ENCODE peak calls at places on chromosomes 5 and 9, in seven cellular contexts. V is WTC11, G is PC-9, Q is CD14-positive monocyte, B is mucosa of descending colon, F is progenitor cell of endocrine pancreas, S is keratinocyte. L is an unnamed sample.

GRCh38 chr5:417765-418559 is 25.0 kb upstream of the EXOC3 start:
- DNase-seq in F (no peak), Q (no peak), S (no peak), G (no peak), V (no peak), B (no peak), L (no peak)

GRCh38 chr9:34246453-34246852 is 67.6 kb downstream of the UBAP1 start:
- DNase-seq in F (no peak), Q (no peak), S (no peak), B (no peak), V (no peak), G (no peak), L (no peak)

GRCh38 chr9:112554516-112554915 is 67.9 kb downstream of the KIAA1958 start:
- DNase-seq in Q (no peak), V (no peak), S (no peak), B (no peak), G (no peak), F (no peak), L (no peak)

GRCh38 chr5:120449501-120449900 is 14.6 kb upstream of the PRR16 start:
- DNase-seq in S (no peak), V (no peak), F (no peak), B (no peak), G (no peak), Q (no peak), L (no peak)

GRCh38 chr9:69637801-69638200 is 34.4 kb downstream of the APBA1 start:
- DNase-seq in G (peak; percentile 40), B (no peak), Q (no peak), F (no peak), S (peak; percentile 53), V (no peak), L (no peak)

GRCh38 chr9:109036744-109037680 is 23.7 kb upstream of the CTNNAL1 start:
- DNase-seq in S (no peak), G (peak; percentile 50), V (no peak), F (no peak), B (no peak), Q (no peak), L (no peak)

GRCh38 chr5:88979244-88979643 is 96.3 kb upstream of the MEF2C start:
- DNase-seq in B (no peak), G (no peak), Q (no peak), V (no peak), F (no peak), S (no peak), L (no peak)

GRCh38 chr5:78806544-78806943 is 158.0 kb upstream of the LHFPL2 start:
- DNase-seq in G (peak; percentile 79), V (no peak), B (no peak), F (no peak), Q (no peak), S (peak; percentile 59), L (no peak)

GRCh38 chr9:134917431-134918373 is at the start of gene FCN1:
- DNase-seq in Q (peak; percentile 72), F (no peak), S (no peak), G (no peak), V (no peak), B (no peak), L (no peak)

GRCh38 chr5:157366741-157367684 is 93.0 kb upstream of the NIPAL4 start:
- DNase-seq in F (no peak), G (no peak), B (no peak), V (peak; percentile 33), S (no peak), Q (no peak), L (no peak)

GRCh38 chr5:33690736-33691135 is 201.1 kb downstream of the ADAMTS12 start:
- DNase-seq in F (no peak), B (no peak), V (no peak), G (no peak), Q (no peak), S (no peak), L (no peak)

GRCh38 chr9:132409828-132410528 is at the start of gene CFAP77:
- DNase-seq in V (peak; percentile 71), G (no peak), F (peak; percentile 31), B (peak; percentile 38), S (no peak), Q (peak; percentile 53), L (peak; percentile 30)

GRCh38 chr9:96255698-96256097 is 46.3 kb downstream of the HSD17B3 start:
- DNase-seq in Q (no peak), V (no peak), G (no peak), F (no peak), S (no peak), B (no peak), L (no peak)

GRCh38 chr5:30994170-30994569 is 199.3 kb upstream of the CDH6 start:
- DNase-seq in F (no peak), B (no peak), S (no peak), Q (no peak), V (no peak), G (no peak), L (no peak)

GRCh38 chr5:53073349-53073748 is 36.2 kb downstream of the MOCS2 start:
- DNase-seq in F (no peak), V (no peak), Q (no peak), S (no peak), B (no peak), G (no peak), L (no peak)

GRCh38 chr9:16368425-16369087 is 501.9 kb downstream of the BNC2 start:
- DNase-seq in Q (no peak), B (no peak), S (no peak), V (no peak), F (no peak), G (peak; percentile 87), L (no peak)

GRCh38 chr9:115157245-115157674 is 39.3 kb upstream of the TNC start:
- DNase-seq in S (peak; percentile 49), G (peak; percentile 84), V (no peak), B (no peak), F (no peak), Q (no peak), L (no peak)

GRCh38 chr5:98299435-98299834 is 474.0 kb upstream of the RGMB start:
- DNase-seq in B (no peak), S (no peak), F (no peak), Q (no peak), G (no peak), V (no peak), L (no peak)

GRCh38 chr5:167573274-167574127 is 717.9 kb upstream of the WWC1 start:
- DNase-seq in V (peak; percentile 67), Q (no peak), S (no peak), G (no peak), B (no peak), F (no peak), L (no peak)
- TF ChIP-seq CTCF in V (no peak), Q (no peak), S (no peak), G (no peak), B (no peak), F (no peak), L (no peak)

DNA sequence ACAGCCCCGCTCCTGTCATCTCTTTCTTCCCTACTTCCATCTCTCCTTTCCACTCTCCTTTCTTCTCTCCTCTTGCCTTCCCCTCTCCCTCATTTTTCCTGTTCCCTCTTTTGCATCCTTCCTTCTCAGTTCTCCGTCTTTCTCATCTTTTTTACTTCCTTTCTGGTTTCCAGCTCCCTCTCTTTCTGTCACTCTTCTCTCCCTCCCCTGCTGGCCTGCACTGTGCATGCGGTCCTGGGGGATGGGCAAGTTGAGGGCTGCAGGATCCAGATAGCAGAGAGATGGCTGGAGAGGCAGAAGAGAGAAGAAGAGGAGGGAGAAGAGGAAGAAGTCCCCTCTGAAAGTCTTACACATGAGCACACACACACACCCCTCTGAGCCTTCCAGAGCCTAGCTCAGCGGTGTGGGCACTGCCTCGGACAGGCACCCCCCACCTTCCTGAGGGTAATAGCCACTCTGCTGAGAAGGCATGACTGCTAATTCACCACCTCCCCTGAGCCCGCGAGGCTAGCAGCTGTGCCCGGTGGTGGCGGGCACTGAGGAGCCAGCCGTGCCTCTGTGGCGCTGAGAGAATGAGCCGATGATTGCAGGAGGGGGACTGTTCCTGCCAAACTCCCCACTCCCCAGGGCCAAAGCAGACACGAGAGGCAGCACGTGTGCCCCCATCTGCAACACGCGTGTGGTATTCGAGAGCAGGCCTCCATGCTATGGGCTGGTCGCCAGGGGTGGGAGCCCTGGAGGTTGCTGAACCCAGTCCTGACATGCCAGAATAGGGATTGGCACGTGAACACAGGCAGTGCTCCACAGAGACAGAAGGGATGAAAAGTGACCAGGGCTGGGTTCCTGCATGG is 3.7 kb upstream of the CAMK2A start:
- DNase-seq in B (no peak), G (no peak), Q (no peak), F (no peak), V (no peak), S (no peak), L (no peak)
- TF ChIP-seq CTCF in B (no peak), G (no peak), Q (no peak), F (no peak), V (no peak), S (no peak), L (no peak)

GRCh38 chr5:133779828-133780475 is 167.6 kb upstream of the FSTL4 start:
- DNase-seq in B (no peak), S (no peak), G (no peak), Q (no peak), V (peak; percentile 33), F (no peak), L (no peak)
- TF ChIP-seq CTCF in B (no peak), S (no peak), G (no peak), Q (no peak), V (no peak), F (peak; percentile 17), L (no peak)

GRCh38 chr5:141952030-141952429 is 6.0 kb downstream of the PCDH12 start:
- DNase-seq in G (no peak), V (no peak), S (no peak), Q (no peak), B (no peak), F (no peak), L (no peak)

GRCh38 chr5:141950207-141951005 is 7.6 kb downstream of the PCDH12 start:
- DNase-seq in S (no peak), Q (no peak), V (no peak), F (no peak), B (no peak), G (no peak), L (no peak)

GRCh38 chr5:141954193-141954592 is 3.8 kb downstream of the PCDH12 start:
- DNase-seq in B (no peak), G (no peak), F (no peak), Q (no peak), S (no peak), V (no peak), L (no peak)

GRCh38 chr5:141948812-141949211 is 9.2 kb downstream of the PCDH12 start:
- DNase-seq in Q (no peak), V (no peak), F (no peak), B (no peak), G (no peak), S (no peak), L (no peak)

DNA sequence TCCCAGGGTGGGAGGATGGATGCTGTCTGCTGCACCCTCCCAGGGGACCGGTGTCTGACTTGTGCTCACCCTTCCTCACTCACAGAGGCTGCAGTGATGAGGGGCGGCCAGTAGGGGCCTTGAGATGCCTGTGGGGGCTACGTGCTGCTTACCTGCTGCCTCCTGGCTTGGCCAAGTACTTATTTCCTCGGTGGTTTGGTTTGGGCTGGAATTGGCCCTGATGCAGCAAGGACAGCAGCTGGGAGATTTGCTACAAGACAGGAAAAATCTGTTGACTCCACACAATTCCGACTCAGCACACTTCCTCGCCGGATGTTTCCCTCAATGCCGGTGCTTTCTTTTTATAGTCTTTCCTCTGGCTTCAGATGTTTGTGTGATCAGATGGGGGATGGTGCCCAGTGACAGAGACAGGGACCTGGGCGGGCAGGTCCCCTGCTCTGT is 6.6 kb downstream of the PCDH12 start:
- DNase-seq in Q (no peak), B (no peak), S (no peak), F (no peak), V (peak; percentile 78), G (no peak), L (no peak)
- TF ChIP-seq CTCF in Q (peak; percentile 31), B (no peak), S (peak; percentile 38), F (peak; percentile 59), V (peak; percentile 80), G (peak; percentile 46), L (peak; percentile 36)

L was measured in natural killer cell.